ENCODE peak calls at places on chromosomes 4 and X, in ten cellular contexts. D is SK-N-SH; S is bronchial epithelial cell; K is psoas muscle; J is A549; T is fibroblast of mammary gland; L is astrocyte of the spinal cord; N is cardiac muscle cell; Z is K562; F is CD8-positive, alpha-beta T cell. X is an unnamed sample.

GRCh38 chr4:133147365-133147821 is 1.7 kb upstream of the PCDH10 start:
- DNase-seq in D (no peak), S (no peak), K (no peak), J (peak), T (no peak), L (no peak), N (no peak), Z (no peak), F (no peak), X (no peak)

GRCh38 chr4:71616168-71616811 is 167.6 kb downstream of the GC start:
- DNase-seq in D (no peak), S (no peak), K (no peak), J (no peak), T (no peak), L (no peak), N (no peak), Z (no peak), F (no peak), X (no peak)

GRCh38 chr4:75819121-75819520 is 83.1 kb downstream of the PPEF2 start:
- DNase-seq in D (no peak), S (no peak), K (no peak), J (no peak), T (no peak), L (no peak), N (no peak), Z (no peak), F (no peak), X (no peak)

GRCh38 chrX:110145854-110146253 is 142.9 kb downstream of the TMEM164 start:
- DNase-seq in D (peak), S (no peak), K (no peak), J (peak), T (peak), L (peak), N (peak), Z (peak), F (no peak), X (no peak)

GRCh38 chr4:132619968-132620367 is 529.1 kb upstream of the PCDH10 start:
- DNase-seq in D (no peak), S (no peak), K (no peak), J (no peak), T (no peak), L (no peak), N (no peak), Z (no peak), F (no peak), X (no peak)

GRCh38 chr4:55386073-55386472 is 9.7 kb upstream of the TMEM165 start:
- DNase-seq in D (peak), S (peak), K (no peak), J (no peak), T (peak), L (no peak), N (no peak), Z (peak), F (no peak), X (no peak)

GRCh38 chrX:68732906-68733493 is 85.5 kb downstream of the STARD8 start:
- DNase-seq in D (peak), S (peak), K (peak), J (peak), T (peak), L (peak), N (peak), Z (peak), F (peak), X (peak)

GRCh38 chrX:46382595-46382994 is 162.6 kb downstream of the ZNF674 start:
- DNase-seq in D (no peak), S (no peak), K (no peak), J (no peak), T (no peak), L (no peak), N (no peak), Z (no peak), F (no peak), X (no peak)

GRCh38 chr4:176409627-176410026 is 89.9 kb downstream of the SPCS3 start:
- DNase-seq in D (no peak), S (no peak), K (no peak), J (no peak), T (peak), L (peak), N (no peak), Z (no peak), F (no peak), X (no peak)

GRCh38 chrX:2397648-2398340 is 103.0 kb downstream of the DHRSX start:
- DNase-seq in D (no peak), S (peak), K (no peak), J (no peak), T (peak), L (peak), N (no peak), Z (no peak), F (no peak), X (no peak)

DNA sequence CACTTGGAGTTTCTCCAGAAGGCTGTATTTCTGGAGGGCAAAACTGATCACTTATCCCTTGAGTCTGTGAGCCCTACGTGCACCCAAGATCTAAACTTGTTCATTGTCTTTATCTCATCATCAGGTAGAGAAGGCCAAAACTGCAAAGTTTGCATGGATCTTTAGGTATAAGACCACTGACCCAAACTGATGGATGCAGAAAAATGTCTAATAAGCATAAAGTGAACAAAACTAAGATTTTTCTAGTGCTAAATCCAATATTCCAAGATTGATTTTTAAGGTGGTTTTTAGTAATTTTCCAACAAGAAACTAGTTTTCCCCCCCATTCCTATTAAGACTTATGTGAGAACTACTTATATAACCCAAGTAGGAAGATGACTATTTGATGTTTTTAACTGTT is 2.0 kb downstream of the TMSB15A start:
- DNase-seq in D (no peak), S (no peak), K (no peak), J (no peak), T (no peak), L (no peak), N (no peak), Z (no peak), F (no peak), X (no peak)
- H3K4me3 ChIP-seq in D (no peak), S (no peak), K (no peak), J (no peak), T (no peak), L (no peak), N (no peak), Z (no peak), F (no peak), X (no peak)

GRCh38 chrX:18886344-18887161 is 97.4 kb downstream of the PHKA2 start:
- DNase-seq in D (peak), S (peak), K (peak), J (peak), T (peak), L (peak), N (peak), Z (peak), F (peak), X (peak)
- TF ChIP-seq CTCF in D (peak), S (peak), K (peak), J (peak), T (peak), L (peak), N (peak), Z (peak), F (peak), X (peak)

GRCh38 chr4:83153312-83153915 is 38.9 kb upstream of the PLAC8 start:
- DNase-seq in D (no peak), S (no peak), K (no peak), J (no peak), T (no peak), L (no peak), N (no peak), Z (no peak), F (no peak), X (no peak)

GRCh38 chr4:83149885-83150562 is 35.5 kb upstream of the PLAC8 start:
- DNase-seq in D (no peak), S (peak), K (no peak), J (no peak), T (no peak), L (no peak), N (no peak), Z (no peak), F (no peak), X (no peak)

GRCh38 chr4:83150563-83151330 is 36.2 kb upstream of the PLAC8 start:
- DNase-seq in D (no peak), S (peak), K (no peak), J (no peak), T (peak), L (no peak), N (no peak), Z (no peak), F (no peak), X (no peak)

GRCh38 chr4:83152771-83153170 is 38.2 kb upstream of the PLAC8 start:
- DNase-seq in D (no peak), S (no peak), K (no peak), J (no peak), T (no peak), L (no peak), N (no peak), Z (no peak), F (no peak), X (no peak)

GRCh38 chr4:83151645-83152044 is 37.1 kb upstream of the PLAC8 start:
- DNase-seq in D (no peak), S (no peak), K (no peak), J (no peak), T (no peak), L (no peak), N (no peak), Z (no peak), F (no peak), X (no peak)
- H3K4me3 ChIP-seq in D (no peak), S (no peak), K (no peak), J (no peak), T (no peak), L (no peak), N (no peak), Z (no peak), F (no peak), X (no peak)

GRCh38 chrX:44244008-44244407 is 99.5 kb downstream of the EFHC2 start:
- DNase-seq in D (peak), S (peak), K (no peak), J (peak), T (peak), L (peak), N (peak), Z (peak), F (no peak), X (no peak)
- TF ChIP-seq CTCF in D (peak), S (peak), K (peak), J (peak), T (peak), L (peak), N (peak), Z (peak), F (peak), X (peak)

GRCh38 chr4:68369474-68369805 is 19.6 kb upstream of the YTHDC1 start:
- DNase-seq in D (no peak), S (peak), K (no peak), J (peak), T (no peak), L (peak), N (no peak), Z (no peak), F (no peak), X (no peak)

GRCh38 chr4:68375667-68376559 is 26.0 kb upstream of the YTHDC1 start:
- DNase-seq in D (peak), S (peak), K (no peak), J (peak), T (peak), L (peak), N (peak), Z (peak), F (peak), X (peak)

GRCh38 chr4:68372588-68372987 is 22.7 kb upstream of the YTHDC1 start:
- DNase-seq in D (no peak), S (peak), K (no peak), J (no peak), T (peak), L (no peak), N (no peak), Z (no peak), F (no peak), X (no peak)

GRCh38 chr4:68368566-68369473 is 18.9 kb upstream of the YTHDC1 start:
- DNase-seq in D (no peak), S (peak), K (no peak), J (peak), T (peak), L (peak), N (no peak), Z (no peak), F (no peak), X (no peak)

DNA sequence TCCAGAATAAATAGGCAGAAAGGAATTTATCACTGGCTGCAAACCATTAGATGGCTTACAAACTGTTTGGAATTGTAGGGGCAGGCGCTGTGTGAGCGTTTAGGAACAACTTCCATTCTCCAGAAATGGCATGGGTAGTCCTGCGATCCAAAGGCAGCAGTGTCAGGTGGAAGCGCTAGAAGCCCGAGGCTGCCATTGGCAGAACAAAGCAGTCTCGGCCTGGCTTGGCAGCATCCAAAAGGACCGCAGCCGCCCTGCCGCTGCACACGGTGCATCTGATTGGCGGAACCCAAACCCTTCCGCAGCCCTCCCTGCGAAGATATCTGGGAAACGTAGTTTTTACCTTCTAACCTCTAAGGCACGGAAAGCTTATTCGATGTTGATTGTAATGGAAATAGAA is 23.6 kb upstream of the YTHDC1 start:
- DNase-seq in D (peak), S (peak), K (peak), J (no peak), T (peak), L (peak), N (peak), Z (peak), F (peak), X (no peak)
- H3K4me3 ChIP-seq in D (no peak), S (no peak), K (peak), J (no peak), T (peak), L (peak), N (no peak), Z (no peak), F (no peak), X (no peak)